ENCODE peak calls at places on chromosomes 4 and X, in seven cellular contexts. W, D, Q, E, N, O and A are unnamed samples.

GRCh38 chr4:26297219-26297618 is 23.6 kb upstream of the RBPJ start:
- DNase-seq in N (no peak), Q (no peak), O (no peak), W (no peak), E (no peak), D (no peak), A (no peak)

GRCh38 chr4:128549636-128550035 is 259.9 kb upstream of the JADE1 start:
- DNase-seq in W (no peak), O (no peak), D (no peak), Q (no peak), E (no peak), N (no peak), A (no peak)

GRCh38 chr4:41600243-41600642 is 62.3 kb downstream of the LIMCH1 start:
- DNase-seq in N (no peak), W (no peak), D (no peak), E (peak), O (peak), Q (no peak), A (no peak)

GRCh38 chrX:10174810-10175209 is 18.0 kb downstream of the CLCN4 start:
- DNase-seq in D (no peak), E (no peak), O (no peak), N (no peak), Q (no peak), W (no peak), A (no peak)

GRCh38 chrX:136204571-136204970 is 46.6 kb downstream of the MAP7D3 start:
- DNase-seq in N (no peak), E (no peak), Q (no peak), D (no peak), O (no peak), W (peak), A (no peak)

GRCh38 chrX:40006025-40007017 is 91.4 kb downstream of the BCOR start:
- DNase-seq in O (no peak), N (no peak), W (peak), Q (no peak), E (no peak), D (no peak), A (peak)

GRCh38 chr4:52622564-52622963 is 36.5 kb downstream of the USP46 start:
- DNase-seq in W (no peak), E (no peak), O (no peak), D (no peak), Q (no peak), N (no peak), A (no peak)

GRCh38 chr4:152892985-152893384 is 43.1 kb upstream of the FHDC1 start:
- DNase-seq in D (no peak), E (no peak), Q (no peak), N (no peak), O (no peak), W (no peak), A (no peak)

GRCh38 chr4:93828830-93829530 is 427 bp downstream of the ATOH1 start:
- DNase-seq in O (peak), N (no peak), E (no peak), W (no peak), D (no peak), Q (no peak), A (peak)

GRCh38 chr4:148951346-148951745 is 509.1 kb upstream of the NR3C2 start:
- DNase-seq in Q (no peak), N (no peak), E (no peak), O (no peak), D (no peak), W (no peak), A (no peak)

GRCh38 chr4:174496631-174497442 is 25.5 kb downstream of the HPGD start:
- DNase-seq in O (peak), E (no peak), N (no peak), W (no peak), D (no peak), Q (no peak), A (no peak)

GRCh38 chrX:120260369-120260768 is 9.8 kb downstream of the ZBTB33 start:
- DNase-seq in D (no peak), O (peak), W (no peak), Q (no peak), N (no peak), E (no peak), A (no peak)

GRCh38 chrX:53685711-53686110 is 808 bp downstream of the HUWE1 start:
- DNase-seq in O (no peak), Q (no peak), W (no peak), D (no peak), E (no peak), N (no peak), A (no peak)

GRCh38 chr4:121738780-121739547 is 26.0 kb downstream of the SMIM43 start:
- DNase-seq in E (no peak), Q (no peak), W (no peak), O (no peak), D (no peak), N (no peak), A (no peak)

GRCh38 chr4:8322794-8323704 is 53.5 kb downstream of the HTRA3 start:
- DNase-seq in E (no peak), D (no peak), O (no peak), W (no peak), Q (no peak), N (no peak), A (no peak)

GRCh38 chrX:130162094-130162493 is 3.5 kb downstream of the AIFM1 start:
- DNase-seq in N (no peak), E (no peak), Q (no peak), D (no peak), O (no peak), W (no peak), A (no peak)

GRCh38 chr4:4704267-4704666 is 155.2 kb upstream of the MSX1 start:
- DNase-seq in D (no peak), N (no peak), Q (no peak), E (no peak), O (no peak), W (no peak), A (no peak)

GRCh38 chr4:8699479-8700145 is 107.0 kb downstream of the CPZ start:
- DNase-seq in Q (no peak), E (no peak), N (no peak), W (no peak), O (no peak), D (no peak), A (no peak)

GRCh38 chr4:98162696-98163095 is 19.4 kb upstream of the STPG2 start:
- DNase-seq in Q (no peak), D (no peak), E (no peak), O (no peak), W (no peak), N (no peak), A (no peak)

GRCh38 chrX:40778861-40779575 is 43.7 kb upstream of the MED14 start:
- DNase-seq in Q (no peak), O (no peak), E (peak), D (no peak), W (no peak), N (no peak), A (no peak)